ENCODE peak calls at places on chromosomes 7 and 10, in seven cellular contexts. One of them, this sample, is unnamed.

GRCh38 chr10:131729938-131730660 is 170.7 kb upstream of the PPP2R2D start:
- DNase-seq in spleen: no peak
- DNase-seq in GM06990: no peak
- DNase-seq in Calu3: no peak
- DNase-seq in PC-9: no peak
- DNase-seq in AG10803: no peak
- DNase-seq in endothelial cell: no peak
- DNase-seq in this sample: no peak

GRCh38 chr7:148701414-148701813 is 2.7 kb downstream of the CUL1 start:
- DNase-seq in PC-9: no peak
- DNase-seq in endothelial cell: no peak
- DNase-seq in GM06990: no peak
- DNase-seq in Calu3: no peak
- DNase-seq in spleen: no peak
- DNase-seq in AG10803: peak; percentile 27
- DNase-seq in this sample: peak; percentile 43

GRCh38 chr7:32495298-32496051 is at the start of gene AVL9:
- DNase-seq in PC-9: peak; percentile 89
- DNase-seq in Calu3: peak; percentile 100
- DNase-seq in AG10803: peak; percentile 95
- DNase-seq in GM06990: peak; percentile 98
- DNase-seq in endothelial cell: peak; percentile 99
- DNase-seq in spleen: peak; percentile 100
- DNase-seq in this sample: peak; percentile 95

GRCh38 chr7:55639640-55640039 is 67.3 kb upstream of the VOPP1 start:
- DNase-seq in Calu3: no peak
- DNase-seq in spleen: no peak
- DNase-seq in AG10803: no peak
- DNase-seq in endothelial cell: no peak
- DNase-seq in GM06990: no peak
- DNase-seq in PC-9: no peak
- DNase-seq in this sample: no peak

GRCh38 chr7:2099036-2099957 is 133.4 kb downstream of the MAD1L1 start:
- DNase-seq in endothelial cell: no peak
- DNase-seq in spleen: peak; percentile 83
- DNase-seq in AG10803: peak; percentile 65
- DNase-seq in PC-9: no peak
- DNase-seq in Calu3: no peak
- DNase-seq in GM06990: peak; percentile 57
- DNase-seq in this sample: no peak

GRCh38 chr10:99438890-99439289 is 8.5 kb upstream of the GOT1 start:
- DNase-seq in PC-9: no peak
- DNase-seq in GM06990: no peak
- DNase-seq in spleen: no peak
- DNase-seq in Calu3: no peak
- DNase-seq in AG10803: no peak
- DNase-seq in endothelial cell: no peak
- DNase-seq in this sample: no peak

GRCh38 chr10:21160116-21160515 is 263.0 kb upstream of the NEBL start:
- DNase-seq in spleen: no peak
- DNase-seq in Calu3: no peak
- DNase-seq in GM06990: no peak
- DNase-seq in PC-9: no peak
- DNase-seq in endothelial cell: no peak
- DNase-seq in AG10803: no peak
- DNase-seq in this sample: no peak

GRCh38 chr7:101386558-101387199 is 24.0 kb downstream of the COL26A1 start:
- DNase-seq in PC-9: no peak
- DNase-seq in spleen: peak; percentile 76
- DNase-seq in GM06990: no peak
- DNase-seq in Calu3: peak; percentile 21
- DNase-seq in AG10803: peak; percentile 27
- DNase-seq in endothelial cell: no peak
- DNase-seq in this sample: no peak

GRCh38 chr7:15399446-15399845 is 162.4 kb downstream of the AGMO start:
- DNase-seq in PC-9: no peak
- DNase-seq in GM06990: no peak
- DNase-seq in spleen: no peak
- DNase-seq in endothelial cell: no peak
- DNase-seq in Calu3: no peak
- DNase-seq in AG10803: peak; percentile 12
- DNase-seq in this sample: peak; percentile 22

GRCh38 chr10:92222603-92223275 is 68.1 kb downstream of the CPEB3 start:
- DNase-seq in AG10803: peak; percentile 71
- DNase-seq in PC-9: peak; percentile 76
- DNase-seq in spleen: no peak
- DNase-seq in GM06990: no peak
- DNase-seq in Calu3: no peak
- DNase-seq in endothelial cell: no peak
- DNase-seq in this sample: peak; percentile 63

GRCh38 chr7:123220396-123220795 is 20.6 kb upstream of the SLC13A1 start:
- DNase-seq in Calu3: no peak
- DNase-seq in AG10803: no peak
- DNase-seq in GM06990: no peak
- DNase-seq in endothelial cell: no peak
- DNase-seq in spleen: no peak
- DNase-seq in PC-9: no peak
- DNase-seq in this sample: peak; percentile 78

GRCh38 chr10:30493609-30494530 is 59.9 kb downstream of the MAP3K8 start:
- DNase-seq in Calu3: no peak
- DNase-seq in endothelial cell: no peak
- DNase-seq in spleen: peak; percentile 80
- DNase-seq in AG10803: peak; percentile 56
- DNase-seq in GM06990: peak; percentile 64
- DNase-seq in PC-9: peak; percentile 63
- DNase-seq in this sample: peak; percentile 44

GRCh38 chr10:103055105-103055504 is 137.0 kb downstream of the CNNM2 start:
- DNase-seq in PC-9: no peak
- DNase-seq in GM06990: no peak
- DNase-seq in spleen: no peak
- DNase-seq in AG10803: no peak
- DNase-seq in Calu3: no peak
- DNase-seq in endothelial cell: no peak
- DNase-seq in this sample: no peak

GRCh38 chr10:71471957-71472365 is 75.2 kb downstream of the CDH23 start:
- DNase-seq in endothelial cell: no peak
- DNase-seq in Calu3: no peak
- DNase-seq in PC-9: no peak
- DNase-seq in spleen: peak; percentile 59
- DNase-seq in GM06990: no peak
- DNase-seq in AG10803: no peak
- DNase-seq in this sample: no peak

GRCh38 chr7:123041085-123041484 is 45.6 kb upstream of the TAS2R16 start:
- DNase-seq in PC-9: no peak
- DNase-seq in spleen: no peak
- DNase-seq in endothelial cell: no peak
- DNase-seq in GM06990: no peak
- DNase-seq in AG10803: peak; percentile 8
- DNase-seq in Calu3: no peak
- DNase-seq in this sample: peak; percentile 75

GRCh38 chr7:65371468-65371867 is 2.2 kb upstream of the ZNF92 start:
- DNase-seq in GM06990: no peak
- DNase-seq in spleen: no peak
- DNase-seq in PC-9: no peak
- DNase-seq in endothelial cell: no peak
- DNase-seq in Calu3: no peak
- DNase-seq in AG10803: peak; percentile 24
- DNase-seq in this sample: peak; percentile 43

DNA sequence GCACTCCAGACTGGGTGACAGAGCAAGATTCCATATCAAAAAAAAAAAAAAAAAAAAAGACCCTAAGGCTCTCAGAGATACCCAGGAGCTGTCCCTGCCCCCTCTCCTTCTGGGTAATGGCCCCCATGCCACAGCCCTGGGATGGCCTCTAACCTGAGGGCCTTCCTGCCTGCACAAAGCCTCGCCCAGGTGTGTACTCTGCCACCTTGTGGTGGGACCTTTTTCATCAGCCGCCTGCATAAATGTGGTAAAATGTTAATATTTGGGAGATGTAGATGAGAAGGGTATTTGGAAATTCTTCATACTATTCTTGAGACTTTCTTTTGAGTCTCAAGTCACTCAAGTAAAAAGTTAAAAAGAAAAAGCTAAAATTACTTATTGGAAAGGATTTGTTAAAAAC is 46.3 kb upstream of the RNF216 start:
- DNase-seq in PC-9: peak; percentile 37
- DNase-seq in endothelial cell: peak; percentile 43
- DNase-seq in AG10803: no peak
- DNase-seq in spleen: peak; percentile 76
- DNase-seq in Calu3: peak; percentile 72
- DNase-seq in GM06990: no peak
- DNase-seq in this sample: peak; percentile 8
- TF ChIP-seq CTCF in PC-9: peak; percentile 67
- TF ChIP-seq CTCF in endothelial cell: peak; percentile 69
- TF ChIP-seq CTCF in AG10803: peak; percentile 37
- TF ChIP-seq CTCF in spleen: peak; percentile 43
- TF ChIP-seq CTCF in Calu3: peak; percentile 78
- TF ChIP-seq CTCF in GM06990: peak; percentile 63
- TF ChIP-seq CTCF in this sample: peak; percentile 52

GRCh38 chr10:15097011-15097812 is at the start of gene RPP38:
- DNase-seq in spleen: peak; percentile 98
- DNase-seq in Calu3: peak; percentile 98
- DNase-seq in GM06990: peak; percentile 98
- DNase-seq in PC-9: peak; percentile 87
- DNase-seq in AG10803: peak; percentile 92
- DNase-seq in endothelial cell: peak; percentile 98
- DNase-seq in this sample: peak; percentile 97
- TF ChIP-seq CTCF in spleen: no peak
- TF ChIP-seq CTCF in Calu3: no peak
- TF ChIP-seq CTCF in GM06990: no peak
- TF ChIP-seq CTCF in PC-9: no peak
- TF ChIP-seq CTCF in AG10803: no peak
- TF ChIP-seq CTCF in endothelial cell: no peak
- TF ChIP-seq CTCF in this sample: no peak

GRCh38 chr10:14380746-14381145 is 50.0 kb upstream of the FRMD4A start:
- DNase-seq in PC-9: no peak
- DNase-seq in GM06990: no peak
- DNase-seq in spleen: no peak
- DNase-seq in AG10803: no peak
- DNase-seq in endothelial cell: no peak
- DNase-seq in Calu3: peak; percentile 62
- DNase-seq in this sample: no peak

GRCh38 chr10:14382022-14382421 is 51.3 kb upstream of the FRMD4A start:
- DNase-seq in PC-9: no peak
- DNase-seq in endothelial cell: no peak
- DNase-seq in Calu3: peak; percentile 22
- DNase-seq in spleen: no peak
- DNase-seq in GM06990: no peak
- DNase-seq in AG10803: no peak
- DNase-seq in this sample: peak; percentile 21

GRCh38 chr10:14382531-14382930 is 51.8 kb upstream of the FRMD4A start:
- DNase-seq in GM06990: no peak
- DNase-seq in Calu3: no peak
- DNase-seq in AG10803: no peak
- DNase-seq in spleen: no peak
- DNase-seq in endothelial cell: no peak
- DNase-seq in PC-9: no peak
- DNase-seq in this sample: no peak

GRCh38 chr10:14379556-14380330 is 49.0 kb upstream of the FRMD4A start:
- DNase-seq in endothelial cell: no peak
- DNase-seq in PC-9: no peak
- DNase-seq in AG10803: no peak
- DNase-seq in GM06990: no peak
- DNase-seq in Calu3: no peak
- DNase-seq in spleen: no peak
- DNase-seq in this sample: no peak

GRCh38 chr10:14381475-14381874 is 50.8 kb upstream of the FRMD4A start:
- DNase-seq in AG10803: no peak
- DNase-seq in GM06990: no peak
- DNase-seq in Calu3: no peak
- DNase-seq in PC-9: no peak
- DNase-seq in endothelial cell: no peak
- DNase-seq in spleen: no peak
- DNase-seq in this sample: no peak
- TF ChIP-seq CTCF in AG10803: no peak
- TF ChIP-seq CTCF in GM06990: no peak
- TF ChIP-seq CTCF in Calu3: no peak
- TF ChIP-seq CTCF in PC-9: no peak
- TF ChIP-seq CTCF in endothelial cell: no peak
- TF ChIP-seq CTCF in spleen: no peak
- TF ChIP-seq CTCF in this sample: no peak

DNA sequence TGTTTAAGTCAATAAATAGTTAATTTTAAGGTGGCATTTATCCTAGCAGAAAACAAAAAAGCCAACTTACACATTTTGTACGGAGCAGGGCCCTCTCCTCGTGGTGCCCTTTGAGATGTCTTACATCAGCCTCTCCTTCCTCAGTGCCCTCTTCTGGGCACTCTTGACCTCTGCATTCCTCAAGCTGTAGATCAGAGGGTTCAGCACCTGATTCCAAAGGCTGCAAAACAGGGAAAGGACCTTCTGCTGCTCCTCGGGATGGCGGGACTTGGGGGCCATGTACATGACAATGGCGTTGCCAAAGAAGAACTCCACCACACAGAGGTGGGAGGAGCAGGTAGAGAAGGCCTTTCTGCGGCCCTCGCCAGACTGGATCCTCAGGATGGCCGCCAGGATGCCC is 4.6 kb upstream of the OR2A14 start:
- DNase-seq in GM06990: no peak
- DNase-seq in spleen: no peak
- DNase-seq in endothelial cell: no peak
- DNase-seq in Calu3: no peak
- DNase-seq in PC-9: no peak
- DNase-seq in AG10803: no peak
- DNase-seq in this sample: no peak
- TF ChIP-seq CTCF in GM06990: no peak
- TF ChIP-seq CTCF in spleen: no peak
- TF ChIP-seq CTCF in endothelial cell: no peak
- TF ChIP-seq CTCF in Calu3: no peak
- TF ChIP-seq CTCF in PC-9: no peak
- TF ChIP-seq CTCF in AG10803: no peak
- TF ChIP-seq CTCF in this sample: no peak

GRCh38 chr7:83366629-83367028 is 203.9 kb upstream of the PCLO start:
- DNase-seq in GM06990: no peak
- DNase-seq in AG10803: no peak
- DNase-seq in PC-9: no peak
- DNase-seq in spleen: no peak
- DNase-seq in Calu3: no peak
- DNase-seq in endothelial cell: no peak
- DNase-seq in this sample: no peak
- TF ChIP-seq CTCF in GM06990: no peak
- TF ChIP-seq CTCF in AG10803: no peak
- TF ChIP-seq CTCF in PC-9: peak; percentile 52
- TF ChIP-seq CTCF in spleen: no peak
- TF ChIP-seq CTCF in Calu3: no peak
- TF ChIP-seq CTCF in endothelial cell: peak; percentile 41
- TF ChIP-seq CTCF in this sample: no peak

This sample was measured in fibroblast of pulmonary artery.